ENCODE peak calls at places on chromosome 16, in ten cellular contexts. G is neuronal stem cell; F is naive thymus-derived CD4-positive, alpha-beta T cell; R is Panc1; L is ELR; T is CD14-positive monocyte; I is LNCaP clone FGC; P is NCI-H1694 treated with DMSO at 0.1 percent for 48 hours; U is cerebellar nuclear complex; D is naive B cell. H is an unnamed sample.

GRCh38 chr16:85253127-85253941 is 141.1 kb upstream of the CIBAR2 start:
- DNase-seq in G (peak), F (peak), R (no peak), L (peak), T (no peak), I (no peak), P (peak), U (no peak), D (peak), H (peak)

GRCh38 chr16:63596716-63597115 is 1525.1 kb downstream of the CDH11 start:
- DNase-seq in G (no peak), F (no peak), R (no peak), L (no peak), T (no peak), I (no peak), P (peak), U (peak), D (no peak), H (no peak)

GRCh38 chr16:50245417-50246298 is 20.7 kb upstream of the ADCY7 start:
- DNase-seq in G (no peak), F (peak), R (no peak), L (peak), T (peak), I (no peak), P (no peak), U (no peak), D (peak), H (peak)

GRCh38 chr16:19168173-19169080 is at the start of gene SYT17:
- DNase-seq in G (peak), F (no peak), R (no peak), L (peak), T (no peak), I (no peak), P (peak), U (no peak), D (peak), H (peak)

GRCh38 chr16:85389679-85390470 is 223.2 kb upstream of the GSE1 start:
- DNase-seq in G (no peak), F (no peak), R (no peak), L (no peak), T (peak), I (no peak), P (no peak), U (no peak), D (no peak), H (no peak)

GRCh38 chr16:24523569-24523968 is 15.8 kb upstream of the RBBP6 start:
- DNase-seq in G (no peak), F (no peak), R (no peak), L (peak), T (no peak), I (no peak), P (no peak), U (no peak), D (no peak), H (no peak)

GRCh38 chr16:73023752-73024570 is 24.0 kb downstream of the ZFHX3 start:
- DNase-seq in G (no peak), F (no peak), R (no peak), L (no peak), T (no peak), I (no peak), P (no peak), U (no peak), D (no peak), H (no peak)

GRCh38 chr16:74372953-74373846 is 2.9 kb upstream of the NPIPB15 start:
- DNase-seq in G (no peak), F (no peak), R (no peak), L (no peak), T (no peak), I (no peak), P (no peak), U (no peak), D (no peak), H (no peak)

GRCh38 chr16:56933266-56933619 is 1.3 kb downstream of the HERPUD1 start:
- DNase-seq in G (no peak), F (no peak), R (no peak), L (no peak), T (no peak), I (no peak), P (no peak), U (no peak), D (no peak), H (no peak)

GRCh38 chr16:1154291-1154886 is 1.5 kb downstream of the CACNA1H start:
- DNase-seq in G (no peak), F (peak), R (no peak), L (no peak), T (no peak), I (no peak), P (no peak), U (no peak), D (no peak), H (no peak)

GRCh38 chr16:65523258-65523950 is 401.5 kb upstream of the CDH11 start:
- DNase-seq in G (peak), F (no peak), R (no peak), L (no peak), T (no peak), I (no peak), P (no peak), U (no peak), D (no peak), H (no peak)

GRCh38 chr16:73730496-73731090 is 566.0 kb upstream of the PSMD7 start:
- DNase-seq in G (no peak), F (no peak), R (no peak), L (no peak), T (no peak), I (no peak), P (no peak), U (no peak), D (no peak), H (no peak)

GRCh38 chr16:79283578-79283977 is 317.0 kb downstream of the MAF start:
- DNase-seq in G (no peak), F (peak), R (no peak), L (no peak), T (no peak), I (no peak), P (no peak), U (no peak), D (no peak), H (no peak)

GRCh38 chr16:50884066-50884860 is 142.4 kb downstream of the CYLD start:
- DNase-seq in G (no peak), F (no peak), R (no peak), L (peak), T (no peak), I (no peak), P (no peak), U (no peak), D (no peak), H (no peak)

GRCh38 chr16:81745704-81746558 is 33.2 kb upstream of the PLCG2 start:
- DNase-seq in G (no peak), F (peak), R (no peak), L (peak), T (no peak), I (no peak), P (no peak), U (no peak), D (peak), H (peak)

GRCh38 chr16:4691666-4692412 is 1.5 kb upstream of the NUDT16L1 start:
- DNase-seq in G (no peak), F (no peak), R (no peak), L (no peak), T (peak), I (no peak), P (no peak), U (no peak), D (no peak), H (no peak)

GRCh38 chr16:7303014-7303676 is 29.5 kb upstream of the RBFOX1 start:
- DNase-seq in G (peak), F (no peak), R (no peak), L (no peak), T (no peak), I (no peak), P (peak), U (no peak), D (no peak), H (no peak)

GRCh38 chr16:31869511-31870201 is 4.0 kb upstream of the ZNF267 start:
- DNase-seq in G (no peak), F (peak), R (peak), L (peak), T (peak), I (no peak), P (no peak), U (no peak), D (peak), H (no peak)

GRCh38 chr16:11806721-11807120 is 9.7 kb upstream of the ZC3H7A start:
- DNase-seq in G (no peak), F (no peak), R (no peak), L (no peak), T (no peak), I (no peak), P (no peak), U (no peak), D (no peak), H (no peak)

GRCh38 chr16:58022601-58023371 is 2.8 kb upstream of the MMP15 start:
- DNase-seq in G (no peak), F (no peak), R (no peak), L (peak), T (no peak), I (peak), P (peak), U (no peak), D (no peak), H (no peak)

GRCh38 chr16:14289692-14290340 is 218.7 kb downstream of the MRTFB start:
- DNase-seq in G (no peak), F (peak), R (no peak), L (peak), T (no peak), I (no peak), P (no peak), U (no peak), D (peak), H (no peak)

GRCh38 chr16:56576585-56577299 is 11.9 kb downstream of the MT4 start:
- DNase-seq in G (peak), F (peak), R (no peak), L (peak), T (peak), I (peak), P (peak), U (no peak), D (peak), H (peak)

GRCh38 chr16:4475880-4476790 is at the start of gene HMOX2:
- DNase-seq in G (peak), F (peak), R (peak), L (peak), T (peak), I (peak), P (peak), U (peak), D (peak), H (peak)

GRCh38 chr16:11235703-11235991 is 20.4 kb downstream of the SOCS1 start:
- DNase-seq in G (no peak), F (no peak), R (no peak), L (no peak), T (no peak), I (no peak), P (no peak), U (no peak), D (no peak), H (no peak)

GRCh38 chr16:22632621-22633020 is 121.9 kb downstream of the NPIPB5 start:
- DNase-seq in G (no peak), F (no peak), R (no peak), L (no peak), T (no peak), I (no peak), P (no peak), U (no peak), D (no peak), H (no peak)